ENCODE peak calls at places on chromosomes 16 and 17, in five cellular contexts. P is naive B cell, S is foreskin fibroblast, K is GM20000, B is non-pigmented ciliary epithelial cell. N is an unnamed sample.
A peak's percentile ranks its signal among the peaks of the same experiment; 100 is the strongest.

GRCh38 chr16:67246945-67247697 is at the start of gene FHOD1:
- DNase-seq in P (peak; percentile 98), S (peak; percentile 98), K (peak; percentile 98), B (peak; percentile 69), N (peak; percentile 90)

GRCh38 chr17:68291836-68292688 is 767 bp downstream of the ARSG start:
- DNase-seq in P (peak; percentile 96), S (peak; percentile 90), K (peak; percentile 94), B (no peak), N (peak; percentile 99)

GRCh38 chr17:46772013-46772878 is 46.2 kb downstream of the WNT3 start:
- DNase-seq in P (peak; percentile 18), S (peak; percentile 50), K (peak; percentile 55), B (no peak), N (no peak)

GRCh38 chr16:75476817-75477216 is 12.3 kb upstream of the TMEM170A start:
- DNase-seq in P (no peak), S (no peak), K (no peak), B (no peak), N (no peak)

GRCh38 chr17:44384281-44384822 is 5.1 kb downstream of the ITGA2B start:
- DNase-seq in P (no peak), S (no peak), K (peak; percentile 13), B (no peak), N (no peak)

GRCh38 chr17:63601439-63602371 is 1.0 kb downstream of the TACO1 start:
- DNase-seq in P (no peak), S (peak; percentile 27), K (no peak), B (no peak), N (no peak)

GRCh38 chr16:87291944-87292343 is 25.2 kb downstream of the C16orf95 start:
- DNase-seq in P (no peak), S (no peak), K (no peak), B (no peak), N (no peak)

GRCh38 chr17:81004336-81005015 is 12.8 kb downstream of the CHMP6 start:
- DNase-seq in P (no peak), S (no peak), K (peak; percentile 44), B (no peak), N (no peak)

GRCh38 chr16:49754495-49755290 is 101.2 kb downstream of the ZNF423 start:
- DNase-seq in P (no peak), S (peak; percentile 48), K (no peak), B (no peak), N (no peak)

GRCh38 chr17:80455328-80455710 is 21.1 kb downstream of the NPTX1 start:
- DNase-seq in P (no peak), S (no peak), K (peak; percentile 83), B (no peak), N (peak; percentile 64)

GRCh38 chr17:6052926-6053325 is 17.3 kb upstream of the WSCD1 start:
- DNase-seq in P (no peak), S (no peak), K (no peak), B (no peak), N (no peak)

GRCh38 chr16:2985893-2986355 is 5.7 kb upstream of the PKMYT1 start:
- DNase-seq in P (no peak), S (no peak), K (no peak), B (no peak), N (no peak)

GRCh38 chr16:53822936-53823529 is 119.1 kb downstream of the FTO start:
- DNase-seq in P (no peak), S (peak; percentile 45), K (peak; percentile 29), B (peak; percentile 51), N (peak; percentile 35)

GRCh38 chr17:77425791-77426641 is 285.2 kb downstream of the SEC14L1 start:
- DNase-seq in P (no peak), S (peak; percentile 70), K (no peak), B (peak; percentile 55), N (no peak)

GRCh38 chr16:31471875-31472558 is at the start of gene TGFB1I1:
- DNase-seq in P (no peak), S (peak; percentile 92), K (peak; percentile 67), B (no peak), N (no peak)

N was measured in AML-193.